ENCODE peak calls at places on chromosomes 5 and 9, in nine cellular contexts. B is bronchial epithelial cell, D is GM12864, E is cardiac fibroblast, O is ovary, M is dorsolateral prefrontal cortex, Y is psoas muscle, Q is SK-N-SH, G is endodermal cell. K is an unnamed sample.

GRCh38 chr9:99103909-99104458 is 929 bp upstream of the TGFBR1 start:
- DNase-seq in O (peak; percentile 49), D (no peak), G (no peak), M (no peak), Q (no peak), Y (peak; percentile 60), B (peak; percentile 68), E (peak; percentile 51), K (no peak)

GRCh38 chr9:38008168-38009034 is 60.6 kb downstream of the SHB start:
- DNase-seq in Q (no peak), E (peak; percentile 94), B (peak; percentile 99), D (peak; percentile 30), G (peak; percentile 79), M (no peak), O (no peak), Y (no peak), K (peak; percentile 59)

GRCh38 chr5:172690258-172691075 is 49.4 kb downstream of the NEURL1B start:
- DNase-seq in E (no peak), D (no peak), M (no peak), O (peak; percentile 26), Y (no peak), G (no peak), B (no peak), Q (peak; percentile 16), K (peak; percentile 64)

GRCh38 chr9:21110708-21111576 is 30.7 kb downstream of the IFNW1 start:
- DNase-seq in E (peak; percentile 82), O (no peak), Y (no peak), B (peak; percentile 73), M (no peak), G (no peak), Q (peak; percentile 58), D (peak; percentile 55), K (peak; percentile 81)

GRCh38 chr5:178537467-178538381 is 52.5 kb downstream of the COL23A1 start:
- DNase-seq in M (no peak), Q (no peak), E (no peak), D (no peak), G (no peak), B (no peak), Y (peak; percentile 23), O (no peak), K (no peak)

GRCh38 chr5:159175547-159175946 is 33.8 kb downstream of the RNF145 start:
- DNase-seq in B (no peak), D (no peak), Y (no peak), Q (no peak), M (no peak), G (no peak), E (no peak), O (no peak), K (no peak)

GRCh38 chr5:102762095-102762534 is 7.0 kb downstream of the PAM start:
- DNase-seq in E (peak; percentile 68), D (no peak), Y (no peak), G (no peak), M (no peak), B (peak; percentile 64), Q (no peak), O (no peak), K (peak; percentile 41)

GRCh38 chr5:9196403-9197224 is 349.3 kb downstream of the SEMA5A start:
- DNase-seq in Y (no peak), B (peak; percentile 90), G (peak; percentile 76), D (no peak), E (peak; percentile 80), M (no peak), Q (no peak), O (no peak), K (no peak)

GRCh38 chr5:133952729-133953567 is 15.5 kb downstream of the C5orf15 start:
- DNase-seq in E (peak; percentile 98), G (peak; percentile 38), Y (peak; percentile 70), D (no peak), Q (no peak), O (peak; percentile 33), M (no peak), B (peak; percentile 12), K (no peak)

GRCh38 chr9:128902351-128903078 is 18.3 kb upstream of the PHYHD1 start:
- DNase-seq in M (no peak), Q (no peak), O (no peak), E (no peak), G (no peak), D (peak; percentile 70), Y (no peak), B (peak; percentile 86), K (peak; percentile 90)

GRCh38 chr9:22103650-22104575 is 94.8 kb upstream of the CDKN2B start:
- DNase-seq in E (peak; percentile 92), D (no peak), Q (no peak), G (no peak), M (no peak), Y (no peak), B (peak; percentile 31), O (no peak), K (no peak)

GRCh38 chr9:133141833-133142594 is 21.0 kb upstream of the RALGDS start:
- DNase-seq in M (no peak), O (no peak), Q (peak; percentile 87), D (no peak), Y (peak; percentile 73), E (no peak), G (no peak), B (no peak), K (peak; percentile 87)

GRCh38 chr9:75455444-75455921 is 367.2 kb downstream of the OSTF1 start:
- DNase-seq in G (no peak), M (no peak), O (no peak), E (peak; percentile 25), Q (no peak), B (peak; percentile 57), D (peak; percentile 18), Y (no peak), K (peak; percentile 43)

GRCh38 chr5:1118231-1118698 is 6.4 kb upstream of the SLC12A7 start:
- DNase-seq in Y (peak; percentile 83), Q (no peak), O (peak; percentile 80), M (peak; percentile 70), B (peak; percentile 47), G (no peak), D (no peak), E (no peak), K (no peak)

GRCh38 chr5:176469293-176469692 is 21.1 kb downstream of the FAF2 start:
- DNase-seq in O (no peak), Y (no peak), G (no peak), E (no peak), M (no peak), B (no peak), Q (no peak), D (no peak), K (no peak)

GRCh38 chr5:124583469-124584350 is 162.7 kb downstream of the ZNF608 start:
- DNase-seq in D (peak; percentile 95), G (no peak), O (no peak), E (peak; percentile 83), B (peak; percentile 96), Y (no peak), M (no peak), Q (no peak), K (peak; percentile 93)

GRCh38 chr9:136085815-136086212 is 9.3 kb downstream of the NACC2 start:
- DNase-seq in E (no peak), M (peak; percentile 88), Y (peak; percentile 90), O (peak; percentile 21), D (no peak), Q (peak; percentile 39), G (no peak), B (no peak), K (no peak)

GRCh38 chr9:132990781-132991180 is 12.3 kb downstream of the GFI1B start:
- DNase-seq in Y (no peak), B (no peak), M (no peak), G (no peak), E (no peak), D (no peak), O (no peak), Q (peak; percentile 4), K (no peak)

GRCh38 chr9:101455656-101456235 is 20.2 kb upstream of the ALDOB start:
- DNase-seq in Q (no peak), M (no peak), G (no peak), E (peak; percentile 74), B (no peak), Y (no peak), O (no peak), D (no peak), K (no peak)

GRCh38 chr5:150540615-150541396 is 32.9 kb downstream of the NDST1 start:
- DNase-seq in Y (no peak), O (peak; percentile 85), Q (no peak), D (no peak), M (no peak), G (no peak), E (peak; percentile 98), B (peak; percentile 93), K (no peak)

GRCh38 chr5:74576941-74577456 is 63.5 kb downstream of the ENC1 start:
- DNase-seq in Y (no peak), E (peak; percentile 67), M (no peak), Q (no peak), B (no peak), D (peak; percentile 55), G (no peak), O (no peak), K (peak; percentile 81)
- H3K4me3 ChIP-seq in Y (no peak overlapping the region), E (no peak overlapping the region), M (no peak overlapping the region), Q (no peak overlapping the region), B (no peak overlapping the region), D (no peak overlapping the region), G (no peak overlapping the region), O (no peak overlapping the region), K (peak overlapping the region; percentile 39)

GRCh38 chr5:145811834-145812625 is 23.1 kb downstream of the PRELID2 start:
- DNase-seq in Y (no peak), Q (no peak), E (peak; percentile 81), B (peak; percentile 46), M (no peak), G (no peak), O (no peak), D (no peak), K (peak; percentile 9)
- TF ChIP-seq CTCF in Y (no peak), Q (peak; percentile 48), E (peak; percentile 32), B (peak; percentile 32), M (peak; percentile 46), G (peak; percentile 72), O (no peak), D (no peak), K (no peak)

DNA sequence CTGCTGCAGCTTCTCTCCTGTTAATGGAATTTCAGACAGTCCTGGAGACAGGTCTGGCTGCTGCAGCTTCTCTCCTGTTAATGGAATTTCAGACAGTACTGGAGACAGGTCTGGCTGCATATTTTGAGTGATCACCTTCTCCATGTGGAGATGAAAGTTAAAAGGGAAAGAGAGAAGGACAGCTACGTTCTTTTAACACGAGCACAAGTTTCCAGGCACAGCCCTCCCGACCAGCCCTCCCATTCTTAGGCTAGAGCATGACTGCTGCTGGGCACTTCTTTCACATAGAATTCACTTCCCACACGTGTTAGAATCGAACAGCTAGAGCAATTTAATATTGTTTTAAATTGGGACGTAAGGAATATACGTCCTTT is 133.3 kb upstream of the DMRT1 start:
- DNase-seq in O (no peak), G (no peak), D (no peak), B (peak; percentile 29), Q (no peak), E (peak; percentile 10), Y (no peak), M (no peak), K (no peak)
- H3K4me3 ChIP-seq in O (peak overlapping the region; percentile 24), G (no peak overlapping the region), D (no peak overlapping the region), B (peak overlapping the region; percentile 32), Q (peak overlapping the region; percentile 44), E (peak overlapping the region; percentile 24), Y (peak overlapping the region; percentile 41), M (peak overlapping the region; percentile 39), K (no peak overlapping the region)

DNA sequence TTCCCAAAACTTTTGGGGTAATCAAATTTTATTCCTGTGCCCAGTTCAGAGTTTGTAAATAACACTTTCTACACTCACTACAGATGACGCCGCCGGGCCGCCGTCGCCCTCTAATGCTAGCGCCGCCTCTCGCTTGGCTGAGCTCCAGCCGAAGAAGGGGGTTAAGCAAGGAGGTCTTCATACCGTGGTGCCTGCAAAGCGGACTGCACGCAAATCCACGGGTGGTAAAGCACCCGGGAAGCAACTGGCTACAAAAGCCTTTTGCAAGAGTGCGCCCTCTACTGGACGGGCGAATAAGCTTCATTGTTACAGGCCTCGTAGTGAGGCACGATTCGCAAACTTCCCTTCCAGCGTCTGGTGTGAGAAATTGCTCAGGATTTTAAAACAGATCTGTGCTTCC is 280.4 kb downstream of the MEF2C start:
- DNase-seq in G (peak; percentile 67), D (peak; percentile 18), M (no peak), B (no peak), Q (no peak), O (no peak), E (no peak), Y (no peak), K (peak; percentile 38)
- TF ChIP-seq CTCF in G (peak; percentile 69), D (peak; percentile 72), M (no peak), B (peak; percentile 30), Q (peak; percentile 49), O (no peak), E (no peak), Y (no peak), K (peak; percentile 50)